ENCODE peak calls at places on chromosomes 4 and X, in nine cellular contexts. C is naive thymus-derived CD4-positive, alpha-beta T cell; D is cardiac muscle cell; P is COR-L47; I is H54; W is DMS 273 treated with DMSO at 0.1 percent for 48 hours; Z is SK-N-SH; H is left cardiac atrium; N is NCI-H774. V is an unnamed sample.

GRCh38 chr4:126405369-126405982 is 1090.7 kb downstream of the FAT4 start:
- DNase-seq in I (no peak), D (peak), P (peak), H (no peak), Z (no peak), C (no peak), N (no peak), W (peak), V (no peak)

GRCh38 chr4:113447695-113448265 is 313.8 kb downstream of the CAMK2D start:
- DNase-seq in N (no peak), H (no peak), Z (no peak), C (no peak), I (no peak), D (no peak), W (no peak), P (no peak), V (no peak)

GRCh38 chrX:16788477-16788876 is 2.2 kb downstream of the TXLNG start:
- DNase-seq in C (no peak), I (no peak), H (peak), W (no peak), N (no peak), P (no peak), Z (no peak), D (no peak), V (no peak)

GRCh38 chr4:129545599-129546278 is 449.8 kb downstream of the C4orf33 start:
- DNase-seq in N (peak), Z (no peak), I (no peak), W (no peak), C (no peak), H (peak), D (peak), P (no peak), V (no peak)

GRCh38 chr4:123083612-123084011 is 161.2 kb upstream of the NUDT6 start:
- DNase-seq in W (no peak), D (no peak), P (no peak), C (no peak), H (no peak), N (no peak), Z (no peak), I (no peak), V (no peak)

GRCh38 chr4:18012115-18012806 is 9.3 kb downstream of the LCORL start:
- DNase-seq in W (peak), C (no peak), H (no peak), P (no peak), N (no peak), Z (no peak), D (no peak), I (no peak), V (no peak)

GRCh38 chr4:43410636-43411035 is 518.1 kb downstream of the GRXCR1 start:
- DNase-seq in W (no peak), P (no peak), N (no peak), I (no peak), Z (no peak), H (no peak), C (no peak), D (no peak), V (no peak)

GRCh38 chrX:24372021-24372763 is 11.8 kb downstream of the SUPT20HL1 start:
- DNase-seq in C (no peak), D (no peak), Z (no peak), I (no peak), N (no peak), P (no peak), H (no peak), W (no peak), V (no peak)

GRCh38 chrX:103584606-103585005 is 709 bp upstream of the TCEAL4 start:
- DNase-seq in P (peak), W (no peak), N (no peak), Z (peak), D (no peak), I (no peak), H (no peak), C (no peak), V (no peak)

GRCh38 chrX:43559643-43560042 is 96.5 kb upstream of the MAOA start:
- DNase-seq in H (peak), D (peak), N (peak), W (no peak), Z (peak), I (no peak), P (peak), C (no peak), V (peak)

GRCh38 chrX:40544343-40545250 is 36.2 kb upstream of the ATP6AP2 start:
- DNase-seq in H (no peak), N (no peak), D (no peak), I (no peak), W (no peak), P (no peak), C (no peak), Z (peak), V (no peak)

GRCh38 chrX:130734713-130735112 is 168.3 kb downstream of the ENOX2 start:
- DNase-seq in D (no peak), N (no peak), C (no peak), Z (no peak), I (no peak), H (no peak), W (no peak), P (no peak), V (no peak)

GRCh38 chr4:10629394-10629793 is 55.2 kb downstream of the CLNK start:
- DNase-seq in Z (no peak), H (no peak), N (no peak), I (no peak), W (no peak), P (no peak), D (no peak), C (no peak), V (no peak)

GRCh38 chrX:150543230-150544155 is 24.9 kb upstream of the MTM1 start:
- DNase-seq in N (no peak), H (no peak), I (no peak), Z (no peak), W (no peak), P (no peak), C (no peak), D (no peak), V (no peak)

GRCh38 chr4:87360338-87360935 is 30.6 kb downstream of the HSD17B11 start:
- DNase-seq in Z (no peak), H (no peak), P (no peak), I (no peak), C (no peak), W (no peak), N (no peak), D (no peak), V (no peak)

GRCh38 chr4:98027827-98028226 is 115.4 kb downstream of the STPG2 start:
- DNase-seq in C (no peak), W (no peak), P (no peak), N (no peak), H (no peak), I (peak), Z (no peak), D (peak), V (no peak)

GRCh38 chr4:187172340-187172761 is 448.7 kb upstream of the FAT1 start:
- DNase-seq in C (no peak), W (no peak), D (no peak), P (no peak), N (no peak), H (no peak), Z (peak), I (peak), V (no peak)

GRCh38 chrX:10602646-10603045 is 17.7 kb downstream of the MID1 start:
- DNase-seq in N (no peak), W (no peak), C (no peak), D (no peak), Z (no peak), H (no peak), P (no peak), I (no peak), V (no peak)

GRCh38 chrX:71911023-71911730 is 532 bp downstream of the NHSL2 start:
- DNase-seq in P (no peak), Z (peak), C (peak), I (no peak), W (no peak), N (no peak), D (peak), H (peak), V (peak)

GRCh38 chr4:115723621-115724020 is 610.2 kb upstream of the NDST4 start:
- DNase-seq in H (no peak), N (no peak), I (no peak), P (no peak), W (no peak), Z (no peak), D (no peak), C (no peak), V (no peak)

GRCh38 chr4:139144161-139144859 is 32.7 kb downstream of the ELF2 start:
- DNase-seq in Z (no peak), C (no peak), N (no peak), H (peak), P (no peak), I (peak), W (peak), D (peak), V (no peak)

GRCh38 chr4:139278956-139279722 is 886 bp downstream of the MGARP start:
- DNase-seq in N (no peak), Z (peak), D (no peak), H (no peak), P (no peak), I (no peak), C (no peak), W (no peak), V (no peak)

GRCh38 chrX:1380672-1381233 is 11.2 kb downstream of the SLC25A6 start:
- DNase-seq in N (no peak), D (no peak), P (no peak), Z (peak), H (no peak), I (no peak), C (no peak), W (no peak), V (peak)

GRCh38 chrX:69523314-69523713 is 19.2 kb downstream of the NALF2 start:
- DNase-seq in P (no peak), H (no peak), C (no peak), W (no peak), D (no peak), Z (no peak), I (no peak), N (no peak), V (no peak)

GRCh38 chr4:91171217-91171616 is 1044.0 kb downstream of the CCSER1 start:
- DNase-seq in I (no peak), W (no peak), C (no peak), P (no peak), H (no peak), N (no peak), Z (no peak), D (no peak), V (no peak)

GRCh38 chrX:79366888-79367749 is at the start of gene ITM2A:
- DNase-seq in Z (peak), W (no peak), I (no peak), N (no peak), H (peak), D (peak), C (peak), P (no peak), V (peak)